ENCODE peak calls at places on chromosome 6, in eight cellular contexts. One of them, this sample, is unnamed.

GRCh38 chr6:85278456-85279035 is 171.3 kb upstream of the NT5E start:
- DNase-seq in OCI-LY7: no peak
- DNase-seq in GDM1: no peak
- DNase-seq in SW 1271: no peak
- DNase-seq in stimulated activated CD4-positive, alpha-beta T cell treated with anti-CD3 and anti-CD28 coated beads, Interleukin-12 subunit alpha, Interleukin-12 subunit beta, amount 100 ng/mL, for 4 hours: no peak
- DNase-seq in HT1080: no peak
- DNase-seq in activated T-helper 1 cell treated with Interleukin-2 at 50 U/mL for 16 hours: no peak
- DNase-seq in ELR: no peak
- DNase-seq in this sample: no peak

GRCh38 chr6:110233769-110234374 is 53.6 kb downstream of the CDC40 start:
- DNase-seq in OCI-LY7: peak
- DNase-seq in GDM1: peak
- DNase-seq in SW 1271: no peak
- DNase-seq in stimulated activated CD4-positive, alpha-beta T cell treated with anti-CD3 and anti-CD28 coated beads, Interleukin-12 subunit alpha, Interleukin-12 subunit beta, amount 100 ng/mL, for 4 hours: no peak
- DNase-seq in HT1080: no peak
- DNase-seq in activated T-helper 1 cell treated with Interleukin-2 at 50 U/mL for 16 hours: no peak
- DNase-seq in ELR: no peak
- DNase-seq in this sample: no peak

GRCh38 chr6:39086294-39086693 is 28.7 kb downstream of the SAYSD1 start:
- DNase-seq in OCI-LY7: no peak
- DNase-seq in GDM1: no peak
- DNase-seq in SW 1271: no peak
- DNase-seq in stimulated activated CD4-positive, alpha-beta T cell treated with anti-CD3 and anti-CD28 coated beads, Interleukin-12 subunit alpha, Interleukin-12 subunit beta, amount 100 ng/mL, for 4 hours: no peak
- DNase-seq in HT1080: no peak
- DNase-seq in activated T-helper 1 cell treated with Interleukin-2 at 50 U/mL for 16 hours: no peak
- DNase-seq in ELR: no peak
- DNase-seq in this sample: no peak

GRCh38 chr6:16575655-16576054 is 185.6 kb downstream of the ATXN1 start:
- DNase-seq in OCI-LY7: no peak
- DNase-seq in GDM1: no peak
- DNase-seq in SW 1271: no peak
- DNase-seq in stimulated activated CD4-positive, alpha-beta T cell treated with anti-CD3 and anti-CD28 coated beads, Interleukin-12 subunit alpha, Interleukin-12 subunit beta, amount 100 ng/mL, for 4 hours: no peak
- DNase-seq in HT1080: no peak
- DNase-seq in activated T-helper 1 cell treated with Interleukin-2 at 50 U/mL for 16 hours: no peak
- DNase-seq in ELR: no peak
- DNase-seq in this sample: no peak

GRCh38 chr6:731924-732323 is 39.0 kb upstream of the EXOC2 start:
- DNase-seq in OCI-LY7: no peak
- DNase-seq in GDM1: no peak
- DNase-seq in SW 1271: no peak
- DNase-seq in stimulated activated CD4-positive, alpha-beta T cell treated with anti-CD3 and anti-CD28 coated beads, Interleukin-12 subunit alpha, Interleukin-12 subunit beta, amount 100 ng/mL, for 4 hours: no peak
- DNase-seq in HT1080: no peak
- DNase-seq in activated T-helper 1 cell treated with Interleukin-2 at 50 U/mL for 16 hours: no peak
- DNase-seq in ELR: no peak
- DNase-seq in this sample: no peak

GRCh38 chr6:169881398-169881797 is 130.0 kb downstream of the ERMARD start:
- DNase-seq in OCI-LY7: no peak
- DNase-seq in GDM1: no peak
- DNase-seq in SW 1271: no peak
- DNase-seq in stimulated activated CD4-positive, alpha-beta T cell treated with anti-CD3 and anti-CD28 coated beads, Interleukin-12 subunit alpha, Interleukin-12 subunit beta, amount 100 ng/mL, for 4 hours: no peak
- DNase-seq in HT1080: no peak
- DNase-seq in activated T-helper 1 cell treated with Interleukin-2 at 50 U/mL for 16 hours: no peak
- DNase-seq in ELR: no peak
- DNase-seq in this sample: no peak

GRCh38 chr6:169667716-169668115 is 34.1 kb downstream of the WDR27 start:
- DNase-seq in OCI-LY7: no peak
- DNase-seq in GDM1: no peak
- DNase-seq in SW 1271: no peak
- DNase-seq in stimulated activated CD4-positive, alpha-beta T cell treated with anti-CD3 and anti-CD28 coated beads, Interleukin-12 subunit alpha, Interleukin-12 subunit beta, amount 100 ng/mL, for 4 hours: no peak
- DNase-seq in HT1080: no peak
- DNase-seq in activated T-helper 1 cell treated with Interleukin-2 at 50 U/mL for 16 hours: no peak
- DNase-seq in ELR: no peak
- DNase-seq in this sample: no peak

GRCh38 chr6:39088331-39088730 is 26.7 kb downstream of the SAYSD1 start:
- DNase-seq in OCI-LY7: peak
- DNase-seq in GDM1: no peak
- DNase-seq in SW 1271: no peak
- DNase-seq in stimulated activated CD4-positive, alpha-beta T cell treated with anti-CD3 and anti-CD28 coated beads, Interleukin-12 subunit alpha, Interleukin-12 subunit beta, amount 100 ng/mL, for 4 hours: no peak
- DNase-seq in HT1080: peak
- DNase-seq in activated T-helper 1 cell treated with Interleukin-2 at 50 U/mL for 16 hours: no peak
- DNase-seq in ELR: peak
- DNase-seq in this sample: peak

GRCh38 chr6:292506-293184 is 358 bp downstream of the DUSP22 start:
- DNase-seq in OCI-LY7: peak
- DNase-seq in GDM1: no peak
- DNase-seq in SW 1271: no peak
- DNase-seq in stimulated activated CD4-positive, alpha-beta T cell treated with anti-CD3 and anti-CD28 coated beads, Interleukin-12 subunit alpha, Interleukin-12 subunit beta, amount 100 ng/mL, for 4 hours: peak
- DNase-seq in HT1080: peak
- DNase-seq in activated T-helper 1 cell treated with Interleukin-2 at 50 U/mL for 16 hours: peak
- DNase-seq in ELR: peak
- DNase-seq in this sample: peak

GRCh38 chr6:85468326-85468725 is 18.4 kb downstream of the NT5E start:
- DNase-seq in OCI-LY7: no peak
- DNase-seq in GDM1: no peak
- DNase-seq in SW 1271: no peak
- DNase-seq in stimulated activated CD4-positive, alpha-beta T cell treated with anti-CD3 and anti-CD28 coated beads, Interleukin-12 subunit alpha, Interleukin-12 subunit beta, amount 100 ng/mL, for 4 hours: no peak
- DNase-seq in HT1080: peak
- DNase-seq in activated T-helper 1 cell treated with Interleukin-2 at 50 U/mL for 16 hours: no peak
- DNase-seq in ELR: peak
- DNase-seq in this sample: peak

GRCh38 chr6:161242779-161243693 is 30.8 kb downstream of the AGPAT4 start:
- DNase-seq in OCI-LY7: no peak
- DNase-seq in GDM1: peak
- DNase-seq in SW 1271: no peak
- DNase-seq in stimulated activated CD4-positive, alpha-beta T cell treated with anti-CD3 and anti-CD28 coated beads, Interleukin-12 subunit alpha, Interleukin-12 subunit beta, amount 100 ng/mL, for 4 hours: no peak
- DNase-seq in HT1080: no peak
- DNase-seq in activated T-helper 1 cell treated with Interleukin-2 at 50 U/mL for 16 hours: no peak
- DNase-seq in ELR: no peak
- DNase-seq in this sample: peak

GRCh38 chr6:120608826-120609225 is 725.5 kb downstream of the TBC1D32 start:
- DNase-seq in OCI-LY7: no peak
- DNase-seq in GDM1: no peak
- DNase-seq in SW 1271: no peak
- DNase-seq in stimulated activated CD4-positive, alpha-beta T cell treated with anti-CD3 and anti-CD28 coated beads, Interleukin-12 subunit alpha, Interleukin-12 subunit beta, amount 100 ng/mL, for 4 hours: no peak
- DNase-seq in HT1080: peak
- DNase-seq in activated T-helper 1 cell treated with Interleukin-2 at 50 U/mL for 16 hours: no peak
- DNase-seq in ELR: no peak
- DNase-seq in this sample: no peak

GRCh38 chr6:92810913-92811312 is 608.4 kb downstream of the EPHA7 start:
- DNase-seq in OCI-LY7: peak
- DNase-seq in GDM1: no peak
- DNase-seq in SW 1271: no peak
- DNase-seq in stimulated activated CD4-positive, alpha-beta T cell treated with anti-CD3 and anti-CD28 coated beads, Interleukin-12 subunit alpha, Interleukin-12 subunit beta, amount 100 ng/mL, for 4 hours: no peak
- DNase-seq in HT1080: peak
- DNase-seq in activated T-helper 1 cell treated with Interleukin-2 at 50 U/mL for 16 hours: no peak
- DNase-seq in ELR: peak
- DNase-seq in this sample: peak

GRCh38 chr6:5334341-5334740 is 73.0 kb downstream of the FARS2 start:
- DNase-seq in OCI-LY7: no peak
- DNase-seq in GDM1: no peak
- DNase-seq in SW 1271: no peak
- DNase-seq in stimulated activated CD4-positive, alpha-beta T cell treated with anti-CD3 and anti-CD28 coated beads, Interleukin-12 subunit alpha, Interleukin-12 subunit beta, amount 100 ng/mL, for 4 hours: no peak
- DNase-seq in HT1080: no peak
- DNase-seq in activated T-helper 1 cell treated with Interleukin-2 at 50 U/mL for 16 hours: no peak
- DNase-seq in ELR: no peak
- DNase-seq in this sample: no peak

GRCh38 chr6:16483315-16483875 is 245.0 kb downstream of the GMPR start:
- DNase-seq in OCI-LY7: no peak
- DNase-seq in GDM1: no peak
- DNase-seq in SW 1271: no peak
- DNase-seq in stimulated activated CD4-positive, alpha-beta T cell treated with anti-CD3 and anti-CD28 coated beads, Interleukin-12 subunit alpha, Interleukin-12 subunit beta, amount 100 ng/mL, for 4 hours: no peak
- DNase-seq in HT1080: no peak
- DNase-seq in activated T-helper 1 cell treated with Interleukin-2 at 50 U/mL for 16 hours: no peak
- DNase-seq in ELR: no peak
- DNase-seq in this sample: no peak

GRCh38 chr6:136334853-136335252 is 45.2 kb upstream of the BCLAF1 start:
- DNase-seq in OCI-LY7: no peak
- DNase-seq in GDM1: no peak
- DNase-seq in SW 1271: no peak
- DNase-seq in stimulated activated CD4-positive, alpha-beta T cell treated with anti-CD3 and anti-CD28 coated beads, Interleukin-12 subunit alpha, Interleukin-12 subunit beta, amount 100 ng/mL, for 4 hours: no peak
- DNase-seq in HT1080: no peak
- DNase-seq in activated T-helper 1 cell treated with Interleukin-2 at 50 U/mL for 16 hours: no peak
- DNase-seq in ELR: no peak
- DNase-seq in this sample: peak

GRCh38 chr6:4350571-4351505 is 215.5 kb upstream of the ECI2 start:
- DNase-seq in OCI-LY7: no peak
- DNase-seq in GDM1: no peak
- DNase-seq in SW 1271: no peak
- DNase-seq in stimulated activated CD4-positive, alpha-beta T cell treated with anti-CD3 and anti-CD28 coated beads, Interleukin-12 subunit alpha, Interleukin-12 subunit beta, amount 100 ng/mL, for 4 hours: no peak
- DNase-seq in HT1080: peak
- DNase-seq in activated T-helper 1 cell treated with Interleukin-2 at 50 U/mL for 16 hours: no peak
- DNase-seq in ELR: peak
- DNase-seq in this sample: no peak

GRCh38 chr6:53795702-53796450 is 1.1 kb downstream of the LRRC1 start:
- DNase-seq in OCI-LY7: peak
- DNase-seq in GDM1: peak
- DNase-seq in SW 1271: no peak
- DNase-seq in stimulated activated CD4-positive, alpha-beta T cell treated with anti-CD3 and anti-CD28 coated beads, Interleukin-12 subunit alpha, Interleukin-12 subunit beta, amount 100 ng/mL, for 4 hours: peak
- DNase-seq in HT1080: no peak
- DNase-seq in activated T-helper 1 cell treated with Interleukin-2 at 50 U/mL for 16 hours: no peak
- DNase-seq in ELR: peak
- DNase-seq in this sample: no peak

GRCh38 chr6:90319044-90319443 is 22.4 kb upstream of the BACH2 start:
- DNase-seq in OCI-LY7: no peak
- DNase-seq in GDM1: no peak
- DNase-seq in SW 1271: no peak
- DNase-seq in stimulated activated CD4-positive, alpha-beta T cell treated with anti-CD3 and anti-CD28 coated beads, Interleukin-12 subunit alpha, Interleukin-12 subunit beta, amount 100 ng/mL, for 4 hours: no peak
- DNase-seq in HT1080: peak
- DNase-seq in activated T-helper 1 cell treated with Interleukin-2 at 50 U/mL for 16 hours: no peak
- DNase-seq in ELR: peak
- DNase-seq in this sample: no peak

GRCh38 chr6:169880516-169880915 is 129.1 kb downstream of the ERMARD start:
- DNase-seq in OCI-LY7: no peak
- DNase-seq in GDM1: no peak
- DNase-seq in SW 1271: no peak
- DNase-seq in stimulated activated CD4-positive, alpha-beta T cell treated with anti-CD3 and anti-CD28 coated beads, Interleukin-12 subunit alpha, Interleukin-12 subunit beta, amount 100 ng/mL, for 4 hours: no peak
- DNase-seq in HT1080: no peak
- DNase-seq in activated T-helper 1 cell treated with Interleukin-2 at 50 U/mL for 16 hours: no peak
- DNase-seq in ELR: no peak
- DNase-seq in this sample: no peak

GRCh38 chr6:17057322-17057721 is 44.5 kb upstream of the STMND1 start:
- DNase-seq in OCI-LY7: no peak
- DNase-seq in GDM1: no peak
- DNase-seq in SW 1271: no peak
- DNase-seq in stimulated activated CD4-positive, alpha-beta T cell treated with anti-CD3 and anti-CD28 coated beads, Interleukin-12 subunit alpha, Interleukin-12 subunit beta, amount 100 ng/mL, for 4 hours: no peak
- DNase-seq in HT1080: peak
- DNase-seq in activated T-helper 1 cell treated with Interleukin-2 at 50 U/mL for 16 hours: no peak
- DNase-seq in ELR: peak
- DNase-seq in this sample: no peak

GRCh38 chr6:143112084-143112768 is 51.5 kb downstream of the AIG1 start:
- DNase-seq in OCI-LY7: no peak
- DNase-seq in GDM1: no peak
- DNase-seq in SW 1271: no peak
- DNase-seq in stimulated activated CD4-positive, alpha-beta T cell treated with anti-CD3 and anti-CD28 coated beads, Interleukin-12 subunit alpha, Interleukin-12 subunit beta, amount 100 ng/mL, for 4 hours: no peak
- DNase-seq in HT1080: no peak
- DNase-seq in activated T-helper 1 cell treated with Interleukin-2 at 50 U/mL for 16 hours: no peak
- DNase-seq in ELR: no peak
- DNase-seq in this sample: no peak

GRCh38 chr6:68634503-68635411 is at the start of gene ADGRB3:
- DNase-seq in OCI-LY7: no peak
- DNase-seq in GDM1: no peak
- DNase-seq in SW 1271: peak
- DNase-seq in stimulated activated CD4-positive, alpha-beta T cell treated with anti-CD3 and anti-CD28 coated beads, Interleukin-12 subunit alpha, Interleukin-12 subunit beta, amount 100 ng/mL, for 4 hours: no peak
- DNase-seq in HT1080: peak
- DNase-seq in activated T-helper 1 cell treated with Interleukin-2 at 50 U/mL for 16 hours: peak
- DNase-seq in ELR: peak
- DNase-seq in this sample: peak

GRCh38 chr6:158013904-158014504 is 32.3 kb downstream of the SYNJ2 start:
- DNase-seq in OCI-LY7: no peak
- DNase-seq in GDM1: no peak
- DNase-seq in SW 1271: no peak
- DNase-seq in stimulated activated CD4-positive, alpha-beta T cell treated with anti-CD3 and anti-CD28 coated beads, Interleukin-12 subunit alpha, Interleukin-12 subunit beta, amount 100 ng/mL, for 4 hours: no peak
- DNase-seq in HT1080: no peak
- DNase-seq in activated T-helper 1 cell treated with Interleukin-2 at 50 U/mL for 16 hours: no peak
- DNase-seq in ELR: no peak
- DNase-seq in this sample: no peak

GRCh38 chr6:122770835-122771601 is 8.5 kb upstream of the FABP7 start:
- DNase-seq in OCI-LY7: no peak
- DNase-seq in GDM1: no peak
- DNase-seq in SW 1271: no peak
- DNase-seq in stimulated activated CD4-positive, alpha-beta T cell treated with anti-CD3 and anti-CD28 coated beads, Interleukin-12 subunit alpha, Interleukin-12 subunit beta, amount 100 ng/mL, for 4 hours: no peak
- DNase-seq in HT1080: no peak
- DNase-seq in activated T-helper 1 cell treated with Interleukin-2 at 50 U/mL for 16 hours: no peak
- DNase-seq in ELR: no peak
- DNase-seq in this sample: no peak

GRCh38 chr6:14354919-14355572 is 237.5 kb downstream of the CD83 start:
- DNase-seq in OCI-LY7: no peak
- DNase-seq in GDM1: peak
- DNase-seq in SW 1271: no peak
- DNase-seq in stimulated activated CD4-positive, alpha-beta T cell treated with anti-CD3 and anti-CD28 coated beads, Interleukin-12 subunit alpha, Interleukin-12 subunit beta, amount 100 ng/mL, for 4 hours: peak
- DNase-seq in HT1080: peak
- DNase-seq in activated T-helper 1 cell treated with Interleukin-2 at 50 U/mL for 16 hours: no peak
- DNase-seq in ELR: peak
- DNase-seq in this sample: no peak

GRCh38 chr6:32177182-32177787 is 920 bp upstream of the RNF5 start:
- DNase-seq in OCI-LY7: no peak
- DNase-seq in GDM1: peak
- DNase-seq in SW 1271: peak
- DNase-seq in stimulated activated CD4-positive, alpha-beta T cell treated with anti-CD3 and anti-CD28 coated beads, Interleukin-12 subunit alpha, Interleukin-12 subunit beta, amount 100 ng/mL, for 4 hours: no peak
- DNase-seq in HT1080: peak
- DNase-seq in activated T-helper 1 cell treated with Interleukin-2 at 50 U/mL for 16 hours: no peak
- DNase-seq in ELR: peak
- DNase-seq in this sample: peak

GRCh38 chr6:116046739-116047138 is 14.0 kb downstream of the FRK start:
- DNase-seq in OCI-LY7: no peak
- DNase-seq in GDM1: no peak
- DNase-seq in SW 1271: no peak
- DNase-seq in stimulated activated CD4-positive, alpha-beta T cell treated with anti-CD3 and anti-CD28 coated beads, Interleukin-12 subunit alpha, Interleukin-12 subunit beta, amount 100 ng/mL, for 4 hours: no peak
- DNase-seq in HT1080: no peak
- DNase-seq in activated T-helper 1 cell treated with Interleukin-2 at 50 U/mL for 16 hours: no peak
- DNase-seq in ELR: no peak
- DNase-seq in this sample: no peak

GRCh38 chr6:160137130-160137988 is 15.7 kb downstream of the SLC22A1 start:
- DNase-seq in OCI-LY7: no peak
- DNase-seq in GDM1: no peak
- DNase-seq in SW 1271: no peak
- DNase-seq in stimulated activated CD4-positive, alpha-beta T cell treated with anti-CD3 and anti-CD28 coated beads, Interleukin-12 subunit alpha, Interleukin-12 subunit beta, amount 100 ng/mL, for 4 hours: no peak
- DNase-seq in HT1080: no peak
- DNase-seq in activated T-helper 1 cell treated with Interleukin-2 at 50 U/mL for 16 hours: no peak
- DNase-seq in ELR: no peak
- DNase-seq in this sample: no peak

GRCh38 chr6:112014483-112014882 is 39.4 kb upstream of the CCN6 start:
- DNase-seq in OCI-LY7: no peak
- DNase-seq in GDM1: no peak
- DNase-seq in SW 1271: no peak
- DNase-seq in stimulated activated CD4-positive, alpha-beta T cell treated with anti-CD3 and anti-CD28 coated beads, Interleukin-12 subunit alpha, Interleukin-12 subunit beta, amount 100 ng/mL, for 4 hours: no peak
- DNase-seq in HT1080: no peak
- DNase-seq in activated T-helper 1 cell treated with Interleukin-2 at 50 U/mL for 16 hours: no peak
- DNase-seq in ELR: peak
- DNase-seq in this sample: no peak